ENCODE peak calls at places on chromosome 1, in nine cellular contexts. One of them, this sample, is unnamed.
A peak's percentile ranks its signal among the peaks of the same experiment; 100 is the strongest.

GRCh38 chr1:227733309-227733705 is 1.8 kb downstream of the JMJD4 start:
- DNase-seq in IMR-90: no peak
- DNase-seq in A549: no peak
- DNase-seq in hepatocyte: no peak
- DNase-seq in tibial nerve: no peak
- DNase-seq in cardiac muscle cell: no peak
- DNase-seq in adipocyte: no peak
- DNase-seq in mammary epithelial cell: no peak
- DNase-seq in ascending aorta: no peak
- DNase-seq in this sample: no peak

GRCh38 chr1:244651956-244652698 is 799 bp upstream of the DESI2 start:
- DNase-seq in IMR-90: peak; percentile 11
- DNase-seq in A549: no peak
- DNase-seq in hepatocyte: no peak
- DNase-seq in tibial nerve: no peak
- DNase-seq in cardiac muscle cell: no peak
- DNase-seq in adipocyte: no peak
- DNase-seq in mammary epithelial cell: no peak
- DNase-seq in ascending aorta: no peak
- DNase-seq in this sample: no peak

GRCh38 chr1:94115254-94115899 is 5.6 kb downstream of the ABCA4 start:
- DNase-seq in IMR-90: no peak
- DNase-seq in A549: no peak
- DNase-seq in hepatocyte: no peak
- DNase-seq in tibial nerve: no peak
- DNase-seq in cardiac muscle cell: no peak
- DNase-seq in adipocyte: no peak
- DNase-seq in mammary epithelial cell: no peak
- DNase-seq in ascending aorta: no peak
- DNase-seq in this sample: no peak

GRCh38 chr1:12059722-12060464 is 3.2 kb upstream of the TNFRSF8 start:
- DNase-seq in IMR-90: no peak
- DNase-seq in A549: no peak
- DNase-seq in hepatocyte: no peak
- DNase-seq in tibial nerve: no peak
- DNase-seq in cardiac muscle cell: no peak
- DNase-seq in adipocyte: no peak
- DNase-seq in mammary epithelial cell: no peak
- DNase-seq in ascending aorta: no peak
- DNase-seq in this sample: no peak

GRCh38 chr1:62131093-62131725 is 63.4 kb upstream of the L1TD1 start:
- DNase-seq in IMR-90: peak; percentile 61
- DNase-seq in A549: peak; percentile 65
- DNase-seq in hepatocyte: peak; percentile 83
- DNase-seq in tibial nerve: peak; percentile 19
- DNase-seq in cardiac muscle cell: peak; percentile 75
- DNase-seq in adipocyte: peak; percentile 84
- DNase-seq in mammary epithelial cell: peak; percentile 25
- DNase-seq in ascending aorta: no peak
- DNase-seq in this sample: peak; percentile 46

GRCh38 chr1:57360846-57361407 is 62.9 kb downstream of the DAB1 start:
- DNase-seq in IMR-90: no peak
- DNase-seq in A549: no peak
- DNase-seq in hepatocyte: no peak
- DNase-seq in tibial nerve: no peak
- DNase-seq in cardiac muscle cell: no peak
- DNase-seq in adipocyte: no peak
- DNase-seq in mammary epithelial cell: no peak
- DNase-seq in ascending aorta: no peak
- DNase-seq in this sample: no peak

GRCh38 chr1:117852846-117853555 is 76.4 kb downstream of the GDAP2 start:
- DNase-seq in IMR-90: no peak
- DNase-seq in A549: no peak
- DNase-seq in hepatocyte: no peak
- DNase-seq in tibial nerve: no peak
- DNase-seq in cardiac muscle cell: no peak
- DNase-seq in adipocyte: no peak
- DNase-seq in mammary epithelial cell: no peak
- DNase-seq in ascending aorta: no peak
- DNase-seq in this sample: no peak

GRCh38 chr1:235011599-235012435 is 116.8 kb downstream of the TOMM20 start:
- DNase-seq in IMR-90: peak; percentile 100
- DNase-seq in A549: peak; percentile 83
- DNase-seq in hepatocyte: peak; percentile 69
- DNase-seq in tibial nerve: no peak
- DNase-seq in cardiac muscle cell: no peak
- DNase-seq in adipocyte: peak; percentile 87
- DNase-seq in mammary epithelial cell: peak; percentile 100
- DNase-seq in ascending aorta: peak; percentile 75
- DNase-seq in this sample: peak; percentile 50

GRCh38 chr1:64114012-64114525 is 89.4 kb upstream of the UBE2U start:
- DNase-seq in IMR-90: no peak
- DNase-seq in A549: no peak
- DNase-seq in hepatocyte: no peak
- DNase-seq in tibial nerve: no peak
- DNase-seq in cardiac muscle cell: no peak
- DNase-seq in adipocyte: no peak
- DNase-seq in mammary epithelial cell: peak; percentile 40
- DNase-seq in ascending aorta: no peak
- DNase-seq in this sample: no peak

GRCh38 chr1:86104606-86105532 is 51.7 kb downstream of the COL24A1 start:
- DNase-seq in IMR-90: no peak
- DNase-seq in A549: no peak
- DNase-seq in hepatocyte: peak; percentile 37
- DNase-seq in tibial nerve: no peak
- DNase-seq in cardiac muscle cell: no peak
- DNase-seq in adipocyte: no peak
- DNase-seq in mammary epithelial cell: no peak
- DNase-seq in ascending aorta: no peak
- DNase-seq in this sample: peak; percentile 53

GRCh38 chr1:48725331-48725730 is 51.4 kb downstream of the BEND5 start:
- DNase-seq in IMR-90: peak; percentile 7
- DNase-seq in A549: no peak
- DNase-seq in hepatocyte: no peak
- DNase-seq in tibial nerve: no peak
- DNase-seq in cardiac muscle cell: no peak
- DNase-seq in adipocyte: peak; percentile 16
- DNase-seq in mammary epithelial cell: peak; percentile 5
- DNase-seq in ascending aorta: no peak
- DNase-seq in this sample: no peak

GRCh38 chr1:101506541-101507164 is 269.8 kb downstream of the S1PR1 start:
- DNase-seq in IMR-90: peak; percentile 31
- DNase-seq in A549: peak; percentile 35
- DNase-seq in hepatocyte: peak; percentile 63
- DNase-seq in tibial nerve: peak; percentile 45
- DNase-seq in cardiac muscle cell: peak; percentile 56
- DNase-seq in adipocyte: peak; percentile 68
- DNase-seq in mammary epithelial cell: peak; percentile 58
- DNase-seq in ascending aorta: no peak
- DNase-seq in this sample: peak; percentile 50

GRCh38 chr1:7223334-7224080 is 438.3 kb downstream of the CAMTA1 start:
- DNase-seq in IMR-90: peak; percentile 97
- DNase-seq in A549: peak; percentile 79
- DNase-seq in hepatocyte: no peak
- DNase-seq in tibial nerve: no peak
- DNase-seq in cardiac muscle cell: no peak
- DNase-seq in adipocyte: peak; percentile 62
- DNase-seq in mammary epithelial cell: peak; percentile 54
- DNase-seq in ascending aorta: no peak
- DNase-seq in this sample: no peak

GRCh38 chr1:22257286-22258275 is 114.7 kb upstream of the WNT4 start:
- DNase-seq in IMR-90: no peak
- DNase-seq in A549: peak; percentile 67
- DNase-seq in hepatocyte: peak; percentile 53
- DNase-seq in tibial nerve: no peak
- DNase-seq in cardiac muscle cell: no peak
- DNase-seq in adipocyte: no peak
- DNase-seq in mammary epithelial cell: no peak
- DNase-seq in ascending aorta: no peak
- DNase-seq in this sample: peak; percentile 78

DNA sequence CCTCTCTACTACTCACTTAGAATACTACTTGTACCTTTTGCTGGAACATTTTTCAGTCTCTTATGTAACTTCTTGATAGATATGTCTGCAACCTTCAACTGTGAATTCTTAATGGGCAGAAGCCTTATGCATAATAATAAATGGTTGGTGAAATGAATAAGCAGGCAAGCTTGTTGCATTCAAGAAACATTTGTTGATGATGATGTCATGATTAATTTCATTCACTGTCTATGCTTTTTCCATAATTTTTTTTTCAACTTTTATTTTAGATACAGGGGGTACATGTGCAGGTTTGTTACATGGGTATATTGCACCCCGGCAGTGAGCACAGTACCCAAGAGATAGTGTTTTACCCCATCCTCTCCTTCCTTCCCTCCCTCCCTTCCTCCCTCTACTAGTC is 48.0 kb downstream of the SIPA1L2 start:
- DNase-seq in IMR-90: no peak
- DNase-seq in A549: no peak
- DNase-seq in hepatocyte: no peak
- DNase-seq in tibial nerve: no peak
- DNase-seq in cardiac muscle cell: no peak
- DNase-seq in adipocyte: no peak
- DNase-seq in mammary epithelial cell: no peak
- DNase-seq in ascending aorta: no peak
- DNase-seq in this sample: no peak
- H3K4me1 ChIP-seq in IMR-90: peaks cover 2% of the 10 kb centered on the region
- H3K4me1 ChIP-seq in A549: no peaks in the 10 kb centered on the region
- H3K4me1 ChIP-seq in hepatocyte: peaks cover 4% of the 10 kb centered on the region
- H3K4me1 ChIP-seq in tibial nerve: peaks cover 30% of the 10 kb centered on the region
- H3K4me1 ChIP-seq in cardiac muscle cell: peaks cover 16% of the 10 kb centered on the region
- H3K4me1 ChIP-seq in adipocyte: no peaks in the 10 kb centered on the region
- H3K4me1 ChIP-seq in mammary epithelial cell: no peaks in the 10 kb centered on the region
- H3K4me1 ChIP-seq in ascending aorta: no peaks in the 10 kb centered on the region
- H3K4me1 ChIP-seq in this sample: no peaks in the 10 kb centered on the region

DNA sequence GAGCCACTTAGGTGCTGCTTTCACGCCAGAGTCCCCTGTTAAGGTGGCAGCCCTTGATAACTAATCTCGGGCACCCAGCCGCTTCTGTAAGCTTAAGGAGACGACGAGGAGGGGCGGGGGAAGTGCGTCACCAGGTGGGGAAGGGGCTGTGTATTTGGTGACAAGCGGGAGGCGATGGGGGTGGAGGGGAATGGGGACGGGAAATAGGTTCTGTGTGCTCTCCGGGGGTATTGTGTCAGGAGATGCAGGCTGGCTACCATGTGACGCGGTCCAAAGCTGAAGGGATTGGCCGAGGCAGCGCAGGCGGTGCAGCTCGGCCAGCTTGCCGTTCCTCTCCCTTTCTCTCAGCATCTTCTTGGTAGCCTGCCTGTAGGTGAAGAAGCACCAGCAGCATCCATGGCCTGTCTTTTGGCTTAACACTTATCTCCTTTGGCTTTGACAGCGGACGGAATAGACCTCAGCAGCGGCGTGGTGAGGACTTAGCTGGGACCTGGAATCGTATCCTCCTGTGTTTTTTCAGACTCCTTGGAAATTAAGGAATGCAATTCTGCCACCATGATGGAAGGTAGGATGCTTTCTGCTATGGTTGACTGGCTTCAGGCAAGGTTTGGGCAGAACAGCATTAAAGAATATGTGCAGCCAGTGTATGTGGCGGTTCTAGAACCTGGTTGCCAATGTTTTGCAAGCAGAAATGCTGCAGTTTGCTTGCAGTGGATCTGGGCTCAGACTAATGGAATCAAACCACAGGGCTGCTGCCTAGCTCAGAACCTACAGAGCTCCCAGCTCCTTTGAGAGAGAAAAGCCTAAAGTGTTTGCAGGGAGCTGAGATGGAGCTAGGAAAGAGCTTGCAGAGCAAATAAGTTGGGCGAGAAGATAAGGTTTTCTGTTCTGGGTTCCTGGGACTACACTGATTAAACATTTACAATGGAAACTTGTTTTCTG is at the start of gene SGIP1:
- DNase-seq in IMR-90: peak; percentile 88
- DNase-seq in A549: no peak
- DNase-seq in hepatocyte: peak; percentile 72
- DNase-seq in tibial nerve: peak; percentile 41
- DNase-seq in cardiac muscle cell: peak; percentile 67
- DNase-seq in adipocyte: peak; percentile 85
- DNase-seq in mammary epithelial cell: no peak
- DNase-seq in ascending aorta: peak; percentile 46
- DNase-seq in this sample: peak; percentile 37
- H3K4me3 ChIP-seq in IMR-90: peak within 1 kb of the TSS; percentile 80
- H3K4me3 ChIP-seq in A549: no peak within 1 kb of the TSS
- H3K4me3 ChIP-seq in hepatocyte: peak within 1 kb of the TSS; percentile 71
- H3K4me3 ChIP-seq in tibial nerve: peak within 1 kb of the TSS; percentile 56
- H3K4me3 ChIP-seq in cardiac muscle cell: peak within 1 kb of the TSS; percentile 46
- H3K4me3 ChIP-seq in adipocyte: peak within 1 kb of the TSS; percentile 79
- H3K4me3 ChIP-seq in mammary epithelial cell: peak within 1 kb of the TSS; percentile 26
- H3K4me3 ChIP-seq in ascending aorta: peak within 1 kb of the TSS; percentile 71
- H3K4me3 ChIP-seq in this sample: peak within 1 kb of the TSS; percentile 34

GRCh38 chr1:160642281-160642644 is 4.6 kb downstream of the SLAMF1 start:
- DNase-seq in IMR-90: no peak
- DNase-seq in A549: no peak
- DNase-seq in hepatocyte: no peak
- DNase-seq in tibial nerve: no peak
- DNase-seq in cardiac muscle cell: no peak
- DNase-seq in adipocyte: no peak
- DNase-seq in mammary epithelial cell: no peak
- DNase-seq in ascending aorta: no peak
- DNase-seq in this sample: no peak
- H3K4me1 ChIP-seq in IMR-90: no peaks in the 10 kb centered on the region
- H3K4me1 ChIP-seq in A549: peaks cover 4% of the 10 kb centered on the region
- H3K4me1 ChIP-seq in hepatocyte: peaks cover 35% of the 10 kb centered on the region
- H3K4me1 ChIP-seq in tibial nerve: no peaks in the 10 kb centered on the region
- H3K4me1 ChIP-seq in cardiac muscle cell: peaks cover 10% of the 10 kb centered on the region
- H3K4me1 ChIP-seq in adipocyte: no peaks in the 10 kb centered on the region
- H3K4me1 ChIP-seq in mammary epithelial cell: no peaks in the 10 kb centered on the region
- H3K4me1 ChIP-seq in ascending aorta: no peaks in the 10 kb centered on the region
- H3K4me1 ChIP-seq in this sample: no peaks in the 10 kb centered on the region

DNA sequence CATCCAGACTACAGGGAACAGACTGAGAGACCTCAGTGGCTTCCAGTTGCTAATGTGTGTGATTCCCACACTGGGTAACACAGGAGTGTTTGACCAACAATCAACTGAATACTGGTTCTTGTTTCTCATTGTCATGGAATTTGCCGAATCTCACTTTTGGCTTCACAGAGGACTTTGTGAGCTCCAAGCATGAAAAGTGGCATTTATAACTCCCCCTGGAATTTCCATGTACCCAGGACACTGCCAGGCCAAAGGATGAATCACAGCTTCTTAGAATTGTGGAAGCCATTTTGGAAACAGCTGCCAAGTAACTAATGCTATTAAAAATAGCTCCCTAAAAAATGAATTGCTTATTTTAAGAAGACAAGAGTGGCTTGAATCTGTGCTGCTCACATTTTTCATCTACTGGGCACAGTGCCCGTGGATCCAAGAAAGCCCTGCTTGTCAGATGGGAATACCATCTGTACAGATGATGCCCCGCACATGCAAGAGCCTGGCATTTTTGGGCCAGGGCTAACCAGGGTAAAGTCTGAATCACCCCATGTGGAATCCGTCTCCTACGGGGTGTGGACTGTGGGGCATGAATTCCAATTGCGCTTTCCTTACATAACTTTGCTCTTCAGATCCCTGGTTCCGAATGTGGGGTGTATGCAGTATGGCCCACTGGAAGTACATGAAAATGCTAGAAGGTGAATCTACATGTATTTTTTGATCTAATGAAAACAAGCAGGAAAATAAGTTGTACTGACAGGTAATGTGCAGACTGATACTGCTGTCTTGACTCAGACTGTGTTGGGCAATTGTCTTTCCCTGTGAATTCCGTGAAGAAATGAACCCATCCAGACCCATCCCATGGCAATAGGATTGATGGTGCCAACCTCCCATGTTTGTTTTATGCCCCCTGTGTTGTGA is 487.3 kb downstream of the SIPA1L2 start:
- DNase-seq in IMR-90: peak; percentile 82
- DNase-seq in A549: peak; percentile 82
- DNase-seq in hepatocyte: no peak
- DNase-seq in tibial nerve: peak; percentile 20
- DNase-seq in cardiac muscle cell: no peak
- DNase-seq in adipocyte: peak; percentile 75
- DNase-seq in mammary epithelial cell: peak; percentile 94
- DNase-seq in ascending aorta: peak; percentile 14
- DNase-seq in this sample: peak; percentile 29
- H3K4me3 ChIP-seq in IMR-90: no peak overlapping the region
- H3K4me3 ChIP-seq in A549: no peak overlapping the region
- H3K4me3 ChIP-seq in hepatocyte: no peak overlapping the region
- H3K4me3 ChIP-seq in tibial nerve: no peak overlapping the region
- H3K4me3 ChIP-seq in cardiac muscle cell: no peak overlapping the region
- H3K4me3 ChIP-seq in adipocyte: no peak overlapping the region
- H3K4me3 ChIP-seq in mammary epithelial cell: no peak overlapping the region
- H3K4me3 ChIP-seq in ascending aorta: no peak overlapping the region
- H3K4me3 ChIP-seq in this sample: no peak overlapping the region

This sample was measured in colonic mucosa.